ENCODE peak calls at places on chromosome 20, in nine cellular contexts. One of them, this sample, is unnamed.

GRCh38 chr20:63978319-63979220 is 872 bp downstream of the SAMD10 start:
- DNase-seq in activated naive CD4-positive, alpha-beta T cell treated with anti-CD3 and anti-CD28 coated beads for 36 hours: peak; percentile 81
- DNase-seq in NCI-H1092 treated with DMSO at 0.1 percent for 48 hours: peak; percentile 15
- DNase-seq in CD8-positive, alpha-beta memory T cell: peak; percentile 40
- DNase-seq in AG10803: peak; percentile 33
- DNase-seq in GM20000: peak; percentile 86
- DNase-seq in stimulated activated CD4-positive, alpha-beta T cell treated with anti-CD3 and anti-CD28 coated beads, Interleukin-15, amount 100 ng/mL, for 1 hour: peak; percentile 36
- DNase-seq in Daoy: peak; percentile 87
- DNase-seq in activated T-cell treated with anti-CD3 and anti-CD28 coated beads for 1 hour: peak; percentile 38
- DNase-seq in this sample: no peak

GRCh38 chr20:1185781-1186334 is 1.1 kb upstream of the TMEM74B start:
- DNase-seq in activated naive CD4-positive, alpha-beta T cell treated with anti-CD3 and anti-CD28 coated beads for 36 hours: peak; percentile 68
- DNase-seq in NCI-H1092 treated with DMSO at 0.1 percent for 48 hours: no peak
- DNase-seq in CD8-positive, alpha-beta memory T cell: no peak
- DNase-seq in AG10803: peak; percentile 23
- DNase-seq in GM20000: peak; percentile 83
- DNase-seq in stimulated activated CD4-positive, alpha-beta T cell treated with anti-CD3 and anti-CD28 coated beads, Interleukin-15, amount 100 ng/mL, for 1 hour: peak; percentile 30
- DNase-seq in Daoy: peak; percentile 73
- DNase-seq in activated T-cell treated with anti-CD3 and anti-CD28 coated beads for 1 hour: peak; percentile 27
- DNase-seq in this sample: peak; percentile 43

GRCh38 chr20:3430376-3431069 is 23.1 kb upstream of the DNAAF9 start:
- DNase-seq in activated naive CD4-positive, alpha-beta T cell treated with anti-CD3 and anti-CD28 coated beads for 36 hours: no peak
- DNase-seq in NCI-H1092 treated with DMSO at 0.1 percent for 48 hours: no peak
- DNase-seq in CD8-positive, alpha-beta memory T cell: no peak
- DNase-seq in AG10803: no peak
- DNase-seq in GM20000: peak; percentile 63
- DNase-seq in stimulated activated CD4-positive, alpha-beta T cell treated with anti-CD3 and anti-CD28 coated beads, Interleukin-15, amount 100 ng/mL, for 1 hour: no peak
- DNase-seq in Daoy: no peak
- DNase-seq in activated T-cell treated with anti-CD3 and anti-CD28 coated beads for 1 hour: no peak
- DNase-seq in this sample: no peak

GRCh38 chr20:59825944-59826759 is 107.3 kb downstream of the SYCP2 start:
- DNase-seq in activated naive CD4-positive, alpha-beta T cell treated with anti-CD3 and anti-CD28 coated beads for 36 hours: no peak
- DNase-seq in NCI-H1092 treated with DMSO at 0.1 percent for 48 hours: peak; percentile 46
- DNase-seq in CD8-positive, alpha-beta memory T cell: no peak
- DNase-seq in AG10803: no peak
- DNase-seq in GM20000: no peak
- DNase-seq in stimulated activated CD4-positive, alpha-beta T cell treated with anti-CD3 and anti-CD28 coated beads, Interleukin-15, amount 100 ng/mL, for 1 hour: no peak
- DNase-seq in Daoy: no peak
- DNase-seq in activated T-cell treated with anti-CD3 and anti-CD28 coated beads for 1 hour: no peak
- DNase-seq in this sample: no peak

GRCh38 chr20:46055269-46055668 is 26.3 kb downstream of the SLC12A5 start:
- DNase-seq in activated naive CD4-positive, alpha-beta T cell treated with anti-CD3 and anti-CD28 coated beads for 36 hours: no peak
- DNase-seq in NCI-H1092 treated with DMSO at 0.1 percent for 48 hours: no peak
- DNase-seq in CD8-positive, alpha-beta memory T cell: no peak
- DNase-seq in AG10803: no peak
- DNase-seq in GM20000: no peak
- DNase-seq in stimulated activated CD4-positive, alpha-beta T cell treated with anti-CD3 and anti-CD28 coated beads, Interleukin-15, amount 100 ng/mL, for 1 hour: no peak
- DNase-seq in Daoy: no peak
- DNase-seq in activated T-cell treated with anti-CD3 and anti-CD28 coated beads for 1 hour: no peak
- DNase-seq in this sample: no peak

GRCh38 chr20:41352106-41352505 is 11.5 kb downstream of the LPIN3 start:
- DNase-seq in activated naive CD4-positive, alpha-beta T cell treated with anti-CD3 and anti-CD28 coated beads for 36 hours: no peak
- DNase-seq in NCI-H1092 treated with DMSO at 0.1 percent for 48 hours: no peak
- DNase-seq in CD8-positive, alpha-beta memory T cell: no peak
- DNase-seq in AG10803: no peak
- DNase-seq in GM20000: no peak
- DNase-seq in stimulated activated CD4-positive, alpha-beta T cell treated with anti-CD3 and anti-CD28 coated beads, Interleukin-15, amount 100 ng/mL, for 1 hour: no peak
- DNase-seq in Daoy: no peak
- DNase-seq in activated T-cell treated with anti-CD3 and anti-CD28 coated beads for 1 hour: no peak
- DNase-seq in this sample: no peak

GRCh38 chr20:48839083-48839482 is 11.3 kb upstream of the PREX1 start:
- DNase-seq in activated naive CD4-positive, alpha-beta T cell treated with anti-CD3 and anti-CD28 coated beads for 36 hours: no peak
- DNase-seq in NCI-H1092 treated with DMSO at 0.1 percent for 48 hours: no peak
- DNase-seq in CD8-positive, alpha-beta memory T cell: no peak
- DNase-seq in AG10803: no peak
- DNase-seq in GM20000: no peak
- DNase-seq in stimulated activated CD4-positive, alpha-beta T cell treated with anti-CD3 and anti-CD28 coated beads, Interleukin-15, amount 100 ng/mL, for 1 hour: no peak
- DNase-seq in Daoy: no peak
- DNase-seq in activated T-cell treated with anti-CD3 and anti-CD28 coated beads for 1 hour: no peak
- DNase-seq in this sample: no peak

GRCh38 chr20:62752671-62753501 is 43.4 kb upstream of the MRGBP start:
- DNase-seq in activated naive CD4-positive, alpha-beta T cell treated with anti-CD3 and anti-CD28 coated beads for 36 hours: no peak
- DNase-seq in NCI-H1092 treated with DMSO at 0.1 percent for 48 hours: no peak
- DNase-seq in CD8-positive, alpha-beta memory T cell: no peak
- DNase-seq in AG10803: no peak
- DNase-seq in GM20000: no peak
- DNase-seq in stimulated activated CD4-positive, alpha-beta T cell treated with anti-CD3 and anti-CD28 coated beads, Interleukin-15, amount 100 ng/mL, for 1 hour: no peak
- DNase-seq in Daoy: peak; percentile 36
- DNase-seq in activated T-cell treated with anti-CD3 and anti-CD28 coated beads for 1 hour: no peak
- DNase-seq in this sample: no peak

GRCh38 chr20:49853640-49854039 is 41.0 kb downstream of the SLC9A8 start:
- DNase-seq in activated naive CD4-positive, alpha-beta T cell treated with anti-CD3 and anti-CD28 coated beads for 36 hours: no peak
- DNase-seq in NCI-H1092 treated with DMSO at 0.1 percent for 48 hours: no peak
- DNase-seq in CD8-positive, alpha-beta memory T cell: no peak
- DNase-seq in AG10803: peak; percentile 72
- DNase-seq in GM20000: no peak
- DNase-seq in stimulated activated CD4-positive, alpha-beta T cell treated with anti-CD3 and anti-CD28 coated beads, Interleukin-15, amount 100 ng/mL, for 1 hour: no peak
- DNase-seq in Daoy: peak; percentile 59
- DNase-seq in activated T-cell treated with anti-CD3 and anti-CD28 coated beads for 1 hour: no peak
- DNase-seq in this sample: peak; percentile 17

GRCh38 chr20:43681468-43681942 is 14.6 kb downstream of the MYBL2 start:
- DNase-seq in activated naive CD4-positive, alpha-beta T cell treated with anti-CD3 and anti-CD28 coated beads for 36 hours: no peak
- DNase-seq in NCI-H1092 treated with DMSO at 0.1 percent for 48 hours: peak; percentile 74
- DNase-seq in CD8-positive, alpha-beta memory T cell: no peak
- DNase-seq in AG10803: peak; percentile 26
- DNase-seq in GM20000: peak; percentile 32
- DNase-seq in stimulated activated CD4-positive, alpha-beta T cell treated with anti-CD3 and anti-CD28 coated beads, Interleukin-15, amount 100 ng/mL, for 1 hour: no peak
- DNase-seq in Daoy: no peak
- DNase-seq in activated T-cell treated with anti-CD3 and anti-CD28 coated beads for 1 hour: no peak
- DNase-seq in this sample: no peak

GRCh38 chr20:13402171-13402760 is 181.2 kb downstream of the ISM1 start:
- DNase-seq in activated naive CD4-positive, alpha-beta T cell treated with anti-CD3 and anti-CD28 coated beads for 36 hours: no peak
- DNase-seq in NCI-H1092 treated with DMSO at 0.1 percent for 48 hours: no peak
- DNase-seq in CD8-positive, alpha-beta memory T cell: no peak
- DNase-seq in AG10803: no peak
- DNase-seq in GM20000: no peak
- DNase-seq in stimulated activated CD4-positive, alpha-beta T cell treated with anti-CD3 and anti-CD28 coated beads, Interleukin-15, amount 100 ng/mL, for 1 hour: no peak
- DNase-seq in Daoy: no peak
- DNase-seq in activated T-cell treated with anti-CD3 and anti-CD28 coated beads for 1 hour: no peak
- DNase-seq in this sample: peak; percentile 15

GRCh38 chr20:53623454-53624206 is 30.0 kb upstream of the ZNF217 start:
- DNase-seq in activated naive CD4-positive, alpha-beta T cell treated with anti-CD3 and anti-CD28 coated beads for 36 hours: peak; percentile 65
- DNase-seq in NCI-H1092 treated with DMSO at 0.1 percent for 48 hours: no peak
- DNase-seq in CD8-positive, alpha-beta memory T cell: no peak
- DNase-seq in AG10803: peak; percentile 76
- DNase-seq in GM20000: no peak
- DNase-seq in stimulated activated CD4-positive, alpha-beta T cell treated with anti-CD3 and anti-CD28 coated beads, Interleukin-15, amount 100 ng/mL, for 1 hour: peak; percentile 12
- DNase-seq in Daoy: peak; percentile 80
- DNase-seq in activated T-cell treated with anti-CD3 and anti-CD28 coated beads for 1 hour: no peak
- DNase-seq in this sample: peak; percentile 84

GRCh38 chr20:24743641-24744040 is 205.4 kb upstream of the CST7 start:
- DNase-seq in activated naive CD4-positive, alpha-beta T cell treated with anti-CD3 and anti-CD28 coated beads for 36 hours: no peak
- DNase-seq in NCI-H1092 treated with DMSO at 0.1 percent for 48 hours: no peak
- DNase-seq in CD8-positive, alpha-beta memory T cell: no peak
- DNase-seq in AG10803: no peak
- DNase-seq in GM20000: no peak
- DNase-seq in stimulated activated CD4-positive, alpha-beta T cell treated with anti-CD3 and anti-CD28 coated beads, Interleukin-15, amount 100 ng/mL, for 1 hour: no peak
- DNase-seq in Daoy: no peak
- DNase-seq in activated T-cell treated with anti-CD3 and anti-CD28 coated beads for 1 hour: no peak
- DNase-seq in this sample: no peak

GRCh38 chr20:40955326-40955725 is 73.3 kb upstream of the TOP1 start:
- DNase-seq in activated naive CD4-positive, alpha-beta T cell treated with anti-CD3 and anti-CD28 coated beads for 36 hours: no peak
- DNase-seq in NCI-H1092 treated with DMSO at 0.1 percent for 48 hours: no peak
- DNase-seq in CD8-positive, alpha-beta memory T cell: no peak
- DNase-seq in AG10803: no peak
- DNase-seq in GM20000: no peak
- DNase-seq in stimulated activated CD4-positive, alpha-beta T cell treated with anti-CD3 and anti-CD28 coated beads, Interleukin-15, amount 100 ng/mL, for 1 hour: no peak
- DNase-seq in Daoy: no peak
- DNase-seq in activated T-cell treated with anti-CD3 and anti-CD28 coated beads for 1 hour: no peak
- DNase-seq in this sample: no peak

GRCh38 chr20:58749098-58749766 is 56.6 kb downstream of the NPEPL1 start:
- DNase-seq in activated naive CD4-positive, alpha-beta T cell treated with anti-CD3 and anti-CD28 coated beads for 36 hours: no peak
- DNase-seq in NCI-H1092 treated with DMSO at 0.1 percent for 48 hours: no peak
- DNase-seq in CD8-positive, alpha-beta memory T cell: no peak
- DNase-seq in AG10803: no peak
- DNase-seq in GM20000: no peak
- DNase-seq in stimulated activated CD4-positive, alpha-beta T cell treated with anti-CD3 and anti-CD28 coated beads, Interleukin-15, amount 100 ng/mL, for 1 hour: no peak
- DNase-seq in Daoy: no peak
- DNase-seq in activated T-cell treated with anti-CD3 and anti-CD28 coated beads for 1 hour: no peak
- DNase-seq in this sample: no peak

GRCh38 chr20:58182521-58183140 is 45.8 kb downstream of the ANKRD60 start:
- DNase-seq in activated naive CD4-positive, alpha-beta T cell treated with anti-CD3 and anti-CD28 coated beads for 36 hours: no peak
- DNase-seq in NCI-H1092 treated with DMSO at 0.1 percent for 48 hours: no peak
- DNase-seq in CD8-positive, alpha-beta memory T cell: no peak
- DNase-seq in AG10803: no peak
- DNase-seq in GM20000: no peak
- DNase-seq in stimulated activated CD4-positive, alpha-beta T cell treated with anti-CD3 and anti-CD28 coated beads, Interleukin-15, amount 100 ng/mL, for 1 hour: no peak
- DNase-seq in Daoy: no peak
- DNase-seq in activated T-cell treated with anti-CD3 and anti-CD28 coated beads for 1 hour: no peak
- DNase-seq in this sample: no peak

GRCh38 chr20:48474022-48474421 is 353.8 kb downstream of the PREX1 start:
- DNase-seq in activated naive CD4-positive, alpha-beta T cell treated with anti-CD3 and anti-CD28 coated beads for 36 hours: no peak
- DNase-seq in NCI-H1092 treated with DMSO at 0.1 percent for 48 hours: no peak
- DNase-seq in CD8-positive, alpha-beta memory T cell: no peak
- DNase-seq in AG10803: no peak
- DNase-seq in GM20000: no peak
- DNase-seq in stimulated activated CD4-positive, alpha-beta T cell treated with anti-CD3 and anti-CD28 coated beads, Interleukin-15, amount 100 ng/mL, for 1 hour: no peak
- DNase-seq in Daoy: no peak
- DNase-seq in activated T-cell treated with anti-CD3 and anti-CD28 coated beads for 1 hour: no peak
- DNase-seq in this sample: no peak

GRCh38 chr20:46108435-46108841 is 9.7 kb upstream of the CD40 start:
- DNase-seq in activated naive CD4-positive, alpha-beta T cell treated with anti-CD3 and anti-CD28 coated beads for 36 hours: no peak
- DNase-seq in NCI-H1092 treated with DMSO at 0.1 percent for 48 hours: no peak
- DNase-seq in CD8-positive, alpha-beta memory T cell: no peak
- DNase-seq in AG10803: no peak
- DNase-seq in GM20000: peak; percentile 74
- DNase-seq in stimulated activated CD4-positive, alpha-beta T cell treated with anti-CD3 and anti-CD28 coated beads, Interleukin-15, amount 100 ng/mL, for 1 hour: no peak
- DNase-seq in Daoy: no peak
- DNase-seq in activated T-cell treated with anti-CD3 and anti-CD28 coated beads for 1 hour: no peak
- DNase-seq in this sample: no peak

GRCh38 chr20:36585410-36586125 is 12.2 kb downstream of the TGIF2 start:
- DNase-seq in activated naive CD4-positive, alpha-beta T cell treated with anti-CD3 and anti-CD28 coated beads for 36 hours: no peak
- DNase-seq in NCI-H1092 treated with DMSO at 0.1 percent for 48 hours: no peak
- DNase-seq in CD8-positive, alpha-beta memory T cell: no peak
- DNase-seq in AG10803: peak; percentile 66
- DNase-seq in GM20000: no peak
- DNase-seq in stimulated activated CD4-positive, alpha-beta T cell treated with anti-CD3 and anti-CD28 coated beads, Interleukin-15, amount 100 ng/mL, for 1 hour: no peak
- DNase-seq in Daoy: peak; percentile 73
- DNase-seq in activated T-cell treated with anti-CD3 and anti-CD28 coated beads for 1 hour: no peak
- DNase-seq in this sample: peak; percentile 31

GRCh38 chr20:58714340-58714922 is 21.8 kb downstream of the NPEPL1 start:
- DNase-seq in activated naive CD4-positive, alpha-beta T cell treated with anti-CD3 and anti-CD28 coated beads for 36 hours: no peak
- DNase-seq in NCI-H1092 treated with DMSO at 0.1 percent for 48 hours: no peak
- DNase-seq in CD8-positive, alpha-beta memory T cell: no peak
- DNase-seq in AG10803: no peak
- DNase-seq in GM20000: peak; percentile 11
- DNase-seq in stimulated activated CD4-positive, alpha-beta T cell treated with anti-CD3 and anti-CD28 coated beads, Interleukin-15, amount 100 ng/mL, for 1 hour: no peak
- DNase-seq in Daoy: no peak
- DNase-seq in activated T-cell treated with anti-CD3 and anti-CD28 coated beads for 1 hour: no peak
- DNase-seq in this sample: no peak

GRCh38 chr20:49045440-49046086 is 549 bp upstream of the CSE1L start:
- DNase-seq in activated naive CD4-positive, alpha-beta T cell treated with anti-CD3 and anti-CD28 coated beads for 36 hours: peak; percentile 51
- DNase-seq in NCI-H1092 treated with DMSO at 0.1 percent for 48 hours: peak; percentile 24
- DNase-seq in CD8-positive, alpha-beta memory T cell: peak; percentile 3
- DNase-seq in AG10803: no peak
- DNase-seq in GM20000: no peak
- DNase-seq in stimulated activated CD4-positive, alpha-beta T cell treated with anti-CD3 and anti-CD28 coated beads, Interleukin-15, amount 100 ng/mL, for 1 hour: peak; percentile 3
- DNase-seq in Daoy: peak; percentile 41
- DNase-seq in activated T-cell treated with anti-CD3 and anti-CD28 coated beads for 1 hour: no peak
- DNase-seq in this sample: peak; percentile 5

GRCh38 chr20:64102647-64103354 is 4.6 kb downstream of the NPBWR2 start:
- DNase-seq in activated naive CD4-positive, alpha-beta T cell treated with anti-CD3 and anti-CD28 coated beads for 36 hours: peak; percentile 14
- DNase-seq in NCI-H1092 treated with DMSO at 0.1 percent for 48 hours: peak; percentile 21
- DNase-seq in CD8-positive, alpha-beta memory T cell: no peak
- DNase-seq in AG10803: no peak
- DNase-seq in GM20000: no peak
- DNase-seq in stimulated activated CD4-positive, alpha-beta T cell treated with anti-CD3 and anti-CD28 coated beads, Interleukin-15, amount 100 ng/mL, for 1 hour: no peak
- DNase-seq in Daoy: no peak
- DNase-seq in activated T-cell treated with anti-CD3 and anti-CD28 coated beads for 1 hour: no peak
- DNase-seq in this sample: no peak

GRCh38 chr20:63366658-63367360 is 5.7 kb upstream of the CHRNA4 start:
- DNase-seq in activated naive CD4-positive, alpha-beta T cell treated with anti-CD3 and anti-CD28 coated beads for 36 hours: no peak
- DNase-seq in NCI-H1092 treated with DMSO at 0.1 percent for 48 hours: peak; percentile 25
- DNase-seq in CD8-positive, alpha-beta memory T cell: no peak
- DNase-seq in AG10803: no peak
- DNase-seq in GM20000: no peak
- DNase-seq in stimulated activated CD4-positive, alpha-beta T cell treated with anti-CD3 and anti-CD28 coated beads, Interleukin-15, amount 100 ng/mL, for 1 hour: no peak
- DNase-seq in Daoy: no peak
- DNase-seq in activated T-cell treated with anti-CD3 and anti-CD28 coated beads for 1 hour: no peak
- DNase-seq in this sample: no peak

GRCh38 chr20:38907918-38908677 is 18.1 kb upstream of the FAM83D start:
- DNase-seq in activated naive CD4-positive, alpha-beta T cell treated with anti-CD3 and anti-CD28 coated beads for 36 hours: no peak
- DNase-seq in NCI-H1092 treated with DMSO at 0.1 percent for 48 hours: no peak
- DNase-seq in CD8-positive, alpha-beta memory T cell: no peak
- DNase-seq in AG10803: no peak
- DNase-seq in GM20000: no peak
- DNase-seq in stimulated activated CD4-positive, alpha-beta T cell treated with anti-CD3 and anti-CD28 coated beads, Interleukin-15, amount 100 ng/mL, for 1 hour: no peak
- DNase-seq in Daoy: no peak
- DNase-seq in activated T-cell treated with anti-CD3 and anti-CD28 coated beads for 1 hour: no peak
- DNase-seq in this sample: no peak

GRCh38 chr20:62088258-62089127 is 22.8 kb upstream of the TAF4 start:
- DNase-seq in activated naive CD4-positive, alpha-beta T cell treated with anti-CD3 and anti-CD28 coated beads for 36 hours: no peak
- DNase-seq in NCI-H1092 treated with DMSO at 0.1 percent for 48 hours: no peak
- DNase-seq in CD8-positive, alpha-beta memory T cell: no peak
- DNase-seq in AG10803: peak; percentile 63
- DNase-seq in GM20000: no peak
- DNase-seq in stimulated activated CD4-positive, alpha-beta T cell treated with anti-CD3 and anti-CD28 coated beads, Interleukin-15, amount 100 ng/mL, for 1 hour: no peak
- DNase-seq in Daoy: peak; percentile 80
- DNase-seq in activated T-cell treated with anti-CD3 and anti-CD28 coated beads for 1 hour: no peak
- DNase-seq in this sample: peak; percentile 74

GRCh38 chr20:32796383-32797159 is 23.2 kb upstream of the MAPRE1 start:
- DNase-seq in activated naive CD4-positive, alpha-beta T cell treated with anti-CD3 and anti-CD28 coated beads for 36 hours: peak; percentile 60
- DNase-seq in NCI-H1092 treated with DMSO at 0.1 percent for 48 hours: no peak
- DNase-seq in CD8-positive, alpha-beta memory T cell: no peak
- DNase-seq in AG10803: no peak
- DNase-seq in GM20000: no peak
- DNase-seq in stimulated activated CD4-positive, alpha-beta T cell treated with anti-CD3 and anti-CD28 coated beads, Interleukin-15, amount 100 ng/mL, for 1 hour: no peak
- DNase-seq in Daoy: no peak
- DNase-seq in activated T-cell treated with anti-CD3 and anti-CD28 coated beads for 1 hour: no peak
- DNase-seq in this sample: no peak

GRCh38 chr20:49123982-49124381 is 64.2 kb downstream of the STAU1 start:
- DNase-seq in activated naive CD4-positive, alpha-beta T cell treated with anti-CD3 and anti-CD28 coated beads for 36 hours: no peak
- DNase-seq in NCI-H1092 treated with DMSO at 0.1 percent for 48 hours: no peak
- DNase-seq in CD8-positive, alpha-beta memory T cell: no peak
- DNase-seq in AG10803: no peak
- DNase-seq in GM20000: no peak
- DNase-seq in stimulated activated CD4-positive, alpha-beta T cell treated with anti-CD3 and anti-CD28 coated beads, Interleukin-15, amount 100 ng/mL, for 1 hour: no peak
- DNase-seq in Daoy: no peak
- DNase-seq in activated T-cell treated with anti-CD3 and anti-CD28 coated beads for 1 hour: no peak
- DNase-seq in this sample: no peak

This sample was measured in MG63.